ENCODE peak calls at places on chromosome 10, in six cellular contexts. G is mucosa of descending colon, L is NCI-H1092 treated with DMSO at 0.1 percent for 48 hours, H is left cardiac atrium, X is HuH-7.5, I is stromal cell of bone marrow. V is an unnamed sample.

GRCh38 chr10:84768132-84768531 is 439.7 kb downstream of the CCSER2 start:
- DNase-seq in H (no peak), G (no peak), I (no peak), L (no peak), X (no peak), V (no peak)

GRCh38 chr10:71751515-71752224 is 21.6 kb downstream of the VSIR start:
- DNase-seq in G (peak), X (no peak), I (no peak), L (no peak), H (no peak), V (no peak)

GRCh38 chr10:17801507-17801906 is 7.6 kb upstream of the MRC1 start:
- DNase-seq in X (no peak), L (no peak), I (no peak), H (no peak), G (no peak), V (no peak)

GRCh38 chr10:15083674-15084501 is 4.7 kb downstream of the ACBD7 start:
- DNase-seq in L (no peak), G (no peak), H (no peak), I (no peak), X (no peak), V (no peak)

GRCh38 chr10:22618081-22618785 is 96.1 kb downstream of the PIP4K2A start:
- DNase-seq in L (no peak), I (no peak), G (no peak), H (no peak), X (no peak), V (no peak)

GRCh38 chr10:112622786-112623185 is 175.8 kb downstream of the VTI1A start:
- DNase-seq in L (no peak), G (no peak), I (peak), H (no peak), X (no peak), V (no peak)

GRCh38 chr10:35493196-35494118 is 111.7 kb upstream of the GJD4 start:
- DNase-seq in I (no peak), H (no peak), X (no peak), G (no peak), L (no peak), V (no peak)

GRCh38 chr10:57776688-57777432 is 490.8 kb downstream of the IPMK start:
- DNase-seq in G (no peak), X (no peak), I (no peak), H (no peak), L (no peak), V (no peak)

GRCh38 chr10:123777881-123778280 is 111.7 kb downstream of the GPR26 start:
- DNase-seq in X (no peak), G (no peak), L (no peak), H (no peak), I (no peak), V (no peak)

GRCh38 chr10:94423627-94424026 is 21.3 kb downstream of the TBC1D12 start:
- DNase-seq in H (no peak), L (no peak), I (no peak), X (no peak), G (no peak), V (no peak)

GRCh38 chr10:75651452-75651851 is 220.0 kb downstream of the LRMDA start:
- DNase-seq in I (no peak), G (no peak), H (no peak), X (no peak), L (no peak), V (no peak)

GRCh38 chr10:2037966-2038493 is 300.7 kb upstream of the ADARB2 start:
- DNase-seq in G (no peak), I (no peak), H (no peak), L (no peak), X (no peak), V (no peak)

GRCh38 chr10:511101-511848 is 178.2 kb downstream of the DIP2C start:
- DNase-seq in G (peak), I (peak), H (peak), X (peak), L (peak), V (peak)

GRCh38 chr10:132432176-132432540 is 35.2 kb downstream of the PWWP2B start:
- DNase-seq in X (no peak), I (no peak), L (no peak), G (peak), H (no peak), V (no peak)

GRCh38 chr10:48523820-48524758 is 80.8 kb downstream of the ARHGAP22 start:
- DNase-seq in H (no peak), L (no peak), X (no peak), G (no peak), I (no peak), V (no peak)

GRCh38 chr10:50561816-50562215 is 61.9 kb downstream of the SGMS1 start:
- DNase-seq in I (no peak), H (no peak), L (peak), G (no peak), X (no peak), V (no peak)

GRCh38 chr10:29317027-29317420 is 28.2 kb downstream of the LYZL1 start:
- DNase-seq in G (no peak), H (no peak), L (no peak), I (no peak), X (no peak), V (no peak)

GRCh38 chr10:72162978-72163377 is 52.8 kb upstream of the ANAPC16 start:
- DNase-seq in L (no peak), G (no peak), I (no peak), H (no peak), X (no peak), V (peak)

GRCh38 chr10:113335603-113336002 is 217.2 kb upstream of the HABP2 start:
- DNase-seq in I (peak), G (no peak), X (no peak), H (no peak), L (no peak), V (no peak)

GRCh38 chr10:120460191-120460590 is 3.2 kb downstream of the PLPP4 start:
- DNase-seq in I (no peak), X (no peak), L (no peak), H (no peak), G (no peak), V (no peak)

GRCh38 chr10:121813211-121813812 is 114.5 kb downstream of the ATE1 start:
- DNase-seq in X (no peak), G (no peak), I (peak), L (no peak), H (no peak), V (no peak)

GRCh38 chr10:86254081-86254480 is 112.5 kb downstream of the GRID1 start:
- DNase-seq in G (no peak), X (no peak), H (no peak), I (no peak), L (no peak), V (no peak)

GRCh38 chr10:98316156-98316555 is 48.2 kb upstream of the LOXL4 start:
- DNase-seq in G (no peak), X (no peak), H (no peak), I (no peak), L (no peak), V (no peak)